ENCODE peak calls at places on chromosome 20, in seven cellular contexts. V, Y, T, N, H, J and D are unnamed samples.

GRCh38 chr20:57930328-57930727 is 220.5 kb upstream of the PMEPA1 start:
- DNase-seq in V (no peak), Y (no peak), T (no peak), N (no peak), H (no peak), J (peak), D (no peak)

GRCh38 chr20:23160536-23161243 is 74.6 kb upstream of the CD93 start:
- DNase-seq in V (no peak), Y (no peak), T (no peak), N (no peak), H (no peak), J (no peak), D (no peak)

GRCh38 chr20:59939879-59940128 is 301 bp downstream of the PPP1R3D start:
- DNase-seq in V (no peak), Y (no peak), T (no peak), N (no peak), H (peak), J (peak), D (no peak)

GRCh38 chr20:4170621-4171537 is 155.5 kb upstream of the RNF24 start:
- DNase-seq in V (no peak), Y (no peak), T (no peak), N (no peak), H (no peak), J (no peak), D (no peak)

GRCh38 chr20:47620808-47621805 is 119.4 kb downstream of the NCOA3 start:
- DNase-seq in V (peak), Y (peak), T (no peak), N (peak), H (peak), J (peak), D (peak)

GRCh38 chr20:10735195-10735949 is 61.6 kb upstream of the JAG1 start:
- DNase-seq in V (no peak), Y (no peak), T (no peak), N (no peak), H (no peak), J (no peak), D (no peak)

GRCh38 chr20:2173186-2173585 is 71.6 kb downstream of the STK35 start:
- DNase-seq in V (no peak), Y (no peak), T (no peak), N (no peak), H (no peak), J (no peak), D (no peak)

GRCh38 chr20:35947489-35947888 is 6.8 kb downstream of the SCAND1 start:
- DNase-seq in V (peak), Y (no peak), T (peak), N (peak), H (no peak), J (peak), D (peak)

GRCh38 chr20:64245746-64246595 is 9.6 kb upstream of the PCMTD2 start:
- DNase-seq in V (no peak), Y (no peak), T (no peak), N (no peak), H (no peak), J (peak), D (no peak)

GRCh38 chr20:57936636-57937310 is 227.0 kb upstream of the PMEPA1 start:
- DNase-seq in V (no peak), Y (no peak), T (no peak), N (no peak), H (no peak), J (no peak), D (no peak)

GRCh38 chr20:17624070-17624469 is 54.2 kb downstream of the DSTN start:
- DNase-seq in V (no peak), Y (no peak), T (no peak), N (no peak), H (no peak), J (peak), D (no peak)

GRCh38 chr20:21393142-21393541 is 4.2 kb downstream of the NKX2-4 start:
- DNase-seq in V (no peak), Y (no peak), T (no peak), N (no peak), H (no peak), J (no peak), D (no peak)

GRCh38 chr20:35724321-35725230 is 17.5 kb downstream of the RBM39 start:
- DNase-seq in V (no peak), Y (no peak), T (no peak), N (no peak), H (no peak), J (no peak), D (no peak)

DNA sequence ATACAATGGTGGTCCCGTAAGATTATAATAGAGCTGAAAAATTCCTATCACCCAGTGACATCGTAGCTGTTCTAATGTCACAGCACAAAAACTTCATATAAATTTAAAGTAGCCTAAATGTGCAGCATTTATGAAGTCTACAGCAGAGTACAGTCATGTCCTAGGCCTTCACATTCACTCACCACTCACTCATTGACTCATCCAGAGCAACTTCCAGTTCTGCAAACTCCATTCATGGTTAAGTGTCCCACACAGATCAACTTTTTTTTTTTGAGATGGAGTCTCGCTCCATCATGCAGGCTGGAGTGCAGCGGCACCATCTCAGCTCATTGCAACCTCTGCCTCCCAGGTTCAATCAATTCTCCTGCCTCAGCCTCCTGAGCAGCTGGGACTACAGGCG is 20.9 kb upstream of the KCNG1 start:
- DNase-seq in V (no peak), Y (no peak), T (no peak), N (no peak), H (no peak), J (no peak), D (no peak)
- TF ChIP-seq JUND in V (no peak), Y (no peak), T (no peak), N (no peak), H (no peak), J (no peak), D (no peak)

GRCh38 chr20:31566658-31567379 is 38.3 kb upstream of the ID1 start:
- DNase-seq in V (peak), Y (no peak), T (no peak), N (no peak), H (peak), J (no peak), D (peak)
- TF ChIP-seq JUND in V (no peak), Y (no peak), T (no peak), N (no peak), H (no peak), J (no peak), D (no peak)

GRCh38 chr20:63134201-63134612 is 81.7 kb downstream of the YTHDF1 start:
- DNase-seq in V (no peak), Y (no peak), T (no peak), N (no peak), H (peak), J (no peak), D (peak)

GRCh38 chr20:63132715-63133471 is 83.0 kb downstream of the YTHDF1 start:
- DNase-seq in V (no peak), Y (no peak), T (no peak), N (no peak), H (no peak), J (no peak), D (no peak)

GRCh38 chr20:63135411-63135810 is 80.5 kb downstream of the YTHDF1 start:
- DNase-seq in V (no peak), Y (no peak), T (no peak), N (no peak), H (peak), J (no peak), D (peak)

GRCh38 chr20:63132131-63132714 is 83.7 kb downstream of the YTHDF1 start:
- DNase-seq in V (no peak), Y (no peak), T (no peak), N (no peak), H (no peak), J (no peak), D (no peak)

DNA sequence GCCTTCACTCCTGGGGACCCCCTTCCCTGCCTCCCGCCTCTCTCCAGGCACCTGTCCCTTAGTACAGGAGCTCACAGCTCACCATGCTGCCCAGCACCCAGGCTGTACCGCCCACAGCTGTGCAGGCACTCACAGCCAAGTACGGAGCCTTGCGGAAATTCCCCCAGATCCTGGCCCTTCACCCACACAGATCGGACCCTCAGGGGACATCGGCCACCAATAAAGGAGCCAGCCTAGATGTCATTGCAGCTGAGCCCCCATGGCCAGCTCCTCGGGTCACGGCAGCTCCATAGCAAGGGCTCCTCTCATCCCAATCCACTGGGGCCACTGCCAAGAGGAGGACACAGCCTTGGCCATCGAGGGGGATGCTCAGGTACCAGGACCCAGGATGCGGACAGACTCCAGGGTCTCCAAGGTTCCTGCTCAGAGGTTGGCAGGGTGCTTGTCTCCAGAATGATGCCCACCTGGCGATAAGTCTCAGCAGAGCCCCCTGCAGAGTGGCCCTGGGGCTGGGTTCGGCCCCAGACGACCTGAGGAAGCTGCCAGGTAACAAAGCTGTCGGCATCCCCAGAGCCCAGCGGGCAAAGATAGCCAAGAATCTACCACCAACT is 82.3 kb downstream of the YTHDF1 start:
- DNase-seq in V (no peak), Y (no peak), T (no peak), N (no peak), H (no peak), J (no peak), D (no peak)
- TF ChIP-seq JUND in V (no peak), Y (no peak), T (no peak), N (no peak), H (no peak), J (no peak), D (no peak)

GRCh38 chr20:6142348-6142993 is 19.6 kb upstream of the FERMT1 start:
- DNase-seq in V (peak), Y (peak), T (no peak), N (peak), H (peak), J (peak), D (peak)
- TF ChIP-seq JUND in V (no peak), Y (no peak), T (no peak), N (no peak), H (no peak), J (no peak), D (no peak)

GRCh38 chr20:16014436-16014835 is 558.8 kb downstream of the KIF16B start:
- DNase-seq in V (no peak), Y (no peak), T (no peak), N (no peak), H (no peak), J (peak), D (no peak)

GRCh38 chr20:16011519-16011918 is 561.7 kb downstream of the KIF16B start:
- DNase-seq in V (no peak), Y (no peak), T (no peak), N (no peak), H (no peak), J (no peak), D (no peak)

GRCh38 chr20:16013631-16014030 is 559.6 kb downstream of the KIF16B start:
- DNase-seq in V (no peak), Y (no peak), T (no peak), N (no peak), H (no peak), J (no peak), D (no peak)

GRCh38 chr20:16007978-16008377 is 565.3 kb downstream of the KIF16B start:
- DNase-seq in V (no peak), Y (no peak), T (no peak), N (no peak), H (no peak), J (no peak), D (peak)

DNA sequence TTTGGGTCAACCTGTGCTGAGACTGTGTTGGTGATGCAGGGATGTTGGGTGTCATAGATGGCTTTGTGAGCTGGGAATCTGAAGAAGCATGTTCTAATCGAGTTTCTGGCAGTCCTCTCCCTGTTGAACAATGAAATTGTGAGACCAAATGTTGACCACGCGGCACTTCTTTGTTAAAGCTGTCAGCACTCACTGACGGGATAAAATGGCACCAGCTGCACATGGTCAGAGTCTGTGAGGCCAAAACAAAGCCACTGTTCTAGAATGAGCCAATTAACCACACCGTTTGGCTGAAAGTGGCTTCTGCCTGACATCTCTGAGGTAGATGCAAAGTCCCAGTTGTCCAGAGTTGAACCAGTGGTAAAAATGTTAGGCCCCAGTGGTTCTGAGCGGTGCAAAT is 562.2 kb downstream of the KIF16B start:
- DNase-seq in V (no peak), Y (no peak), T (no peak), N (no peak), H (no peak), J (no peak), D (no peak)
- TF ChIP-seq JUND in V (no peak), Y (no peak), T (no peak), N (no peak), H (no peak), J (no peak), D (no peak)

GRCh38 chr20:8837396-8837795 is 231.5 kb upstream of the PLCB4 start:
- DNase-seq in V (no peak), Y (no peak), T (no peak), N (peak), H (no peak), J (no peak), D (no peak)
- TF ChIP-seq JUND in V (no peak), Y (no peak), T (no peak), N (no peak), H (no peak), J (no peak), D (no peak)

DNA sequence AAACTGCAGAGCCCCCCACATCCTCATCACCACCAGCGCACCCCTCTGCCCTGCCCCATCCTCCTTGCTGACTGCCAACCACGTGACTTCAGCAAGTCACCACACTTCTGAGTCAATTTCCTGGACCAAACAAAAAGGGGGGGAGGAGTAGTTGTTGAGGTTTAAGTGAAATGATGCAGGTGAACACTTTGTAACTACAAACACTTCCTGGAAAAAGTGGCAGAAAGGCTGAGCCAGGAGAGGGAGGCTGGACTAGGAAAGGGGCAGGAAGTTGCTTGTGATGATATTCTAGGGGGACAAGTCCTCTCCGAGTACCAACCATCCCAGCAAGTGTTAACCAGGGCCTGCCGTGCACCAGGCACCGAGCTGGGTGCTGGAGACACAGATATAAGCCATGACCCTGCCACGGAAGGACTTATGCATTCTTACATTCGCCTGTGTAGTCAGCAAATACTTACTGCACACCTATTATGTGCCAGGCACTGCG is 67.4 kb downstream of the PREX1 start:
- DNase-seq in V (no peak), Y (no peak), T (no peak), N (no peak), H (no peak), J (no peak), D (no peak)
- TF ChIP-seq JUND in V (no peak), Y (no peak), T (no peak), N (no peak), H (no peak), J (no peak), D (no peak)

DNA sequence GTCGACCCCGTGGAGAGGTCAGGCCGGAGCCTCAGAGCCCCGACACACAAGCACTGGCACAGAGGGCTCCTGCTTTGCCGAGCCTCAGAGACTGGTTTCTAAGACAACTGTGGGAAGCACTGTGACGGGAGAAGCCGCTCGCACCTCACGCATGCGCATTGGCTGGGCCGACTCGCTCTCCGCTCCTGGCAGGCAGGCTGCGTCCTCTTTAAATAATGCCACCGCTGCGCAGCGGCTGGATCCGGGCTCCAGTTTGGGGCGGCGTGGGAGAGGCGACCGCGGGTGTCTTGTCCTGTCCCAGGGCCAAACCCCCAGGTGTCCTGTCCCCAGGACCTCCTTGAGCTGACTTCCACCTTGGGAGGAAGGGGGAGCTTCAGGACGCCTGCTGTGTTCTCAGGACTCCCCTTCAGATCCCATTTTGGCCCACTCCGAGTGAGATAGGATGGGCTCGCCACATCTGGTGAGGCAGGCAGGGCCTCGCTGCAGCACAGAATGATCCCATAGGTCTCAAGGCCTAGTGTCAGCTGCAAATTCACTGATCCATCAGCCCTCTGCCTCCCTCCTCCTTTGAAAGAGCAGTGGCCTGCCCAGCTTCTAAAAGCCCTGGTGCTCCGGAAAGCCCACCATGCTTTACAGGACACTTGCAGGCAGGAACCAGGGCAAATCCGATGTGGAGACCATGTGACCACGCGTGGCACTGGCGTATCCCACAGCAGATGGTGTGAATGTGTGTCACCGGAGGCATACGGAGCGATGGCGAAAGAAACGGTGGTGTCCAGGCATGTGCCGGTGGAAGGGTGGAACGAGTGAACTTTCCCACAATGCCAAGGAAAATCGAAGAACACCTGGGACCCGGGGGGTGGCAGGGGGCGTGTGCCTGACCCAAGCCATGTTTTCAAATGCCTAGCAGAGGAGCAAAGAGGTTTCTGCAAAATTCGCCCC is 169.3 kb upstream of the ZNF337 start:
- DNase-seq in V (peak), Y (no peak), T (no peak), N (peak), H (peak), J (peak), D (peak)
- TF ChIP-seq JUND in V (no peak), Y (no peak), T (no peak), N (no peak), H (no peak), J (no peak), D (no peak)